ENCODE peak calls at places on chromosomes 4 and X, in six cellular contexts. One of them, this sample, is unnamed.

GRCh38 chrX:115333446-115333845 is 43.9 kb downstream of the LUZP4 start:
- DNase-seq in mesenchymal stem cell: peak; percentile 65
- DNase-seq in mesendoderm: no peak
- DNase-seq in trophoblast cell: no peak
- DNase-seq in H1: no peak
- DNase-seq in IMR-90: peak; percentile 7
- DNase-seq in this sample: no peak

GRCh38 chrX:103453655-103454054 is 65.6 kb downstream of the RAB40A start:
- DNase-seq in trophoblast cell: peak; percentile 27
- DNase-seq in mesenchymal stem cell: peak; percentile 93
- DNase-seq in IMR-90: peak; percentile 97
- DNase-seq in mesendoderm: no peak
- DNase-seq in H1: no peak
- DNase-seq in this sample: no peak

GRCh38 chrX:33065415-33065814 is 145.9 kb downstream of the DMD start:
- DNase-seq in mesendoderm: no peak
- DNase-seq in H1: no peak
- DNase-seq in IMR-90: no peak
- DNase-seq in mesenchymal stem cell: no peak
- DNase-seq in trophoblast cell: no peak
- DNase-seq in this sample: no peak

GRCh38 chr4:81457345-81457744 is 14.4 kb downstream of the RASGEF1B start:
- DNase-seq in IMR-90: no peak
- DNase-seq in mesenchymal stem cell: no peak
- DNase-seq in trophoblast cell: peak; percentile 60
- DNase-seq in H1: no peak
- DNase-seq in mesendoderm: no peak
- DNase-seq in this sample: no peak

GRCh38 chr4:188821500-188821899 is 682.3 kb downstream of the TRIML1 start:
- DNase-seq in H1: no peak
- DNase-seq in trophoblast cell: no peak
- DNase-seq in IMR-90: no peak
- DNase-seq in mesendoderm: peak; percentile 3
- DNase-seq in mesenchymal stem cell: no peak
- DNase-seq in this sample: no peak

GRCh38 chr4:183399166-183399565 is 45.3 kb upstream of the CDKN2AIP start:
- DNase-seq in trophoblast cell: no peak
- DNase-seq in mesenchymal stem cell: no peak
- DNase-seq in mesendoderm: no peak
- DNase-seq in H1: no peak
- DNase-seq in IMR-90: no peak
- DNase-seq in this sample: no peak

GRCh38 chr4:26992657-26993361 is 132.2 kb downstream of the STIM2 start:
- DNase-seq in trophoblast cell: peak; percentile 7
- DNase-seq in mesenchymal stem cell: no peak
- DNase-seq in mesendoderm: no peak
- DNase-seq in H1: no peak
- DNase-seq in IMR-90: peak; percentile 89
- DNase-seq in this sample: no peak

GRCh38 chr4:86496094-86497060 is 97.7 kb upstream of the PTPN13 start:
- DNase-seq in trophoblast cell: peak; percentile 73
- DNase-seq in IMR-90: peak; percentile 57
- DNase-seq in mesendoderm: peak; percentile 41
- DNase-seq in mesenchymal stem cell: peak; percentile 51
- DNase-seq in H1: no peak
- DNase-seq in this sample: no peak

GRCh38 chrX:39475372-39475771 is 622.4 kb downstream of the BCOR start:
- DNase-seq in mesendoderm: peak; percentile 76
- DNase-seq in H1: no peak
- DNase-seq in mesenchymal stem cell: no peak
- DNase-seq in IMR-90: no peak
- DNase-seq in trophoblast cell: no peak
- DNase-seq in this sample: no peak

GRCh38 chr4:53886090-53886489 is 178.3 kb downstream of the CHIC2 start:
- DNase-seq in IMR-90: no peak
- DNase-seq in trophoblast cell: no peak
- DNase-seq in H1: no peak
- DNase-seq in mesendoderm: no peak
- DNase-seq in mesenchymal stem cell: no peak
- DNase-seq in this sample: no peak

GRCh38 chr4:87108142-87108546 is 112.3 kb downstream of the KLHL8 start:
- DNase-seq in H1: no peak
- DNase-seq in mesendoderm: peak; percentile 76
- DNase-seq in trophoblast cell: peak; percentile 63
- DNase-seq in mesenchymal stem cell: peak; percentile 92
- DNase-seq in IMR-90: peak; percentile 85
- DNase-seq in this sample: no peak

GRCh38 chrX:144946696-144947095 is 300.6 kb upstream of the SPANXN1 start:
- DNase-seq in trophoblast cell: no peak
- DNase-seq in H1: no peak
- DNase-seq in mesendoderm: no peak
- DNase-seq in IMR-90: no peak
- DNase-seq in mesenchymal stem cell: no peak
- DNase-seq in this sample: no peak

GRCh38 chr4:99507762-99508161 is 3.1 kb upstream of the C4orf17 start:
- DNase-seq in mesendoderm: peak; percentile 51
- DNase-seq in IMR-90: no peak
- DNase-seq in trophoblast cell: no peak
- DNase-seq in H1: no peak
- DNase-seq in mesenchymal stem cell: no peak
- DNase-seq in this sample: no peak

GRCh38 chrX:42776195-42776594 is 1.8 kb downstream of the PPP1R2C start:
- DNase-seq in mesenchymal stem cell: no peak
- DNase-seq in IMR-90: no peak
- DNase-seq in H1: no peak
- DNase-seq in mesendoderm: peak; percentile 11
- DNase-seq in trophoblast cell: no peak
- DNase-seq in this sample: no peak

GRCh38 chr4:123298798-123299197 is 97.8 kb upstream of the SPRY1 start:
- DNase-seq in trophoblast cell: no peak
- DNase-seq in H1: no peak
- DNase-seq in mesenchymal stem cell: no peak
- DNase-seq in mesendoderm: no peak
- DNase-seq in IMR-90: no peak
- DNase-seq in this sample: no peak

GRCh38 chr4:123299212-123299651 is 97.4 kb upstream of the SPRY1 start:
- DNase-seq in IMR-90: peak; percentile 84
- DNase-seq in mesenchymal stem cell: peak; percentile 66
- DNase-seq in trophoblast cell: peak; percentile 76
- DNase-seq in H1: no peak
- DNase-seq in mesendoderm: no peak
- DNase-seq in this sample: no peak

GRCh38 chr4:123300222-123300621 is 96.4 kb upstream of the SPRY1 start:
- DNase-seq in H1: no peak
- DNase-seq in IMR-90: no peak
- DNase-seq in mesenchymal stem cell: no peak
- DNase-seq in mesendoderm: no peak
- DNase-seq in trophoblast cell: no peak
- DNase-seq in this sample: no peak

GRCh38 chr4:123300625-123301024 is 96.0 kb upstream of the SPRY1 start:
- DNase-seq in IMR-90: no peak
- DNase-seq in mesenchymal stem cell: no peak
- DNase-seq in H1: no peak
- DNase-seq in mesendoderm: no peak
- DNase-seq in trophoblast cell: no peak
- DNase-seq in this sample: no peak

DNA sequence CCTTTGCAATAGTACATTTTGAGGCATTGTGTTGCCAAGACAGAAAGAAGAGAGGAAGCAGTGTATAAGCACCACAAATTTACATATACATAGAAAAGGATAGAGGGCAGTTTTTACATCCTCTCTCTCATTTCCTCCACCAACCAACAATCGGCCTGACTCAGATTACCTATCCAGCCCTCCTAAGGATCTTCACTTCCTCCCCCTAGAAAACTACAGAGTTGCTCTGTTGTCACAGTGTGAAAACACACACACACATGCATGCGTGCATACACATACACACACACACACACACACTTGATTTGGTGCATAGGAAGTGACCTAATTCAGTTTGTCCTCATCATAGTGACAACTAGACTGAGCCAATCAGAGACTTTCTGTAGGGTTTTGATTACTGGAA is 98.8 kb upstream of the SPRY1 start:
- DNase-seq in mesendoderm: no peak
- DNase-seq in mesenchymal stem cell: no peak
- DNase-seq in trophoblast cell: no peak
- DNase-seq in IMR-90: no peak
- DNase-seq in H1: no peak
- DNase-seq in this sample: no peak
- H3K18ac ChIP-seq in mesendoderm: no peak overlapping the region
- H3K18ac ChIP-seq in mesenchymal stem cell: no peak overlapping the region
- H3K18ac ChIP-seq in trophoblast cell: no peak overlapping the region
- H3K18ac ChIP-seq in IMR-90: no peak overlapping the region
- H3K18ac ChIP-seq in H1: no peak overlapping the region
- H3K18ac ChIP-seq in this sample: no peak overlapping the region

GRCh38 chr4:122205687-122206086 is 53.6 kb downstream of the BLTP1 start:
- DNase-seq in trophoblast cell: peak; percentile 7
- DNase-seq in mesendoderm: no peak
- DNase-seq in H1: no peak
- DNase-seq in mesenchymal stem cell: no peak
- DNase-seq in IMR-90: no peak
- DNase-seq in this sample: no peak
- H3K36me3 ChIP-seq in trophoblast cell: peaks cover 5% of the 10 kb centered on the region
- H3K36me3 ChIP-seq in mesendoderm: no peaks in the 10 kb centered on the region
- H3K36me3 ChIP-seq in H1: peaks cover 5% of the 10 kb centered on the region
- H3K36me3 ChIP-seq in mesenchymal stem cell: peaks cover 73% of the 10 kb centered on the region
- H3K36me3 ChIP-seq in IMR-90: peaks cover 6% of the 10 kb centered on the region
- H3K36me3 ChIP-seq in this sample: peaks cover 68% of the 10 kb centered on the region

GRCh38 chrX:2451456-2452316 is 49.1 kb downstream of the DHRSX start:
- DNase-seq in IMR-90: peak; percentile 62
- DNase-seq in H1: no peak
- DNase-seq in mesendoderm: peak; percentile 92
- DNase-seq in mesenchymal stem cell: peak; percentile 20
- DNase-seq in trophoblast cell: peak; percentile 91
- DNase-seq in this sample: no peak
- H4K8ac ChIP-seq in IMR-90: no peak overlapping the region
- H4K8ac ChIP-seq in H1: peak overlapping the region; percentile 58
- H4K8ac ChIP-seq in mesendoderm: no peak overlapping the region
- H4K8ac ChIP-seq in mesenchymal stem cell: no peak overlapping the region
- H4K8ac ChIP-seq in trophoblast cell: no peak overlapping the region
- H4K8ac ChIP-seq in this sample: no peak overlapping the region

GRCh38 chr4:242121-242848 is 63.0 kb downstream of the ZNF732 start:
- DNase-seq in mesenchymal stem cell: peak; percentile 14
- DNase-seq in H1: peak; percentile 58
- DNase-seq in IMR-90: peak; percentile 13
- DNase-seq in mesendoderm: peak; percentile 91
- DNase-seq in trophoblast cell: peak; percentile 88
- DNase-seq in this sample: no peak
- H3K18ac ChIP-seq in mesenchymal stem cell: no peak overlapping the region
- H3K18ac ChIP-seq in H1: no peak overlapping the region
- H3K18ac ChIP-seq in IMR-90: no peak overlapping the region
- H3K18ac ChIP-seq in mesendoderm: no peak overlapping the region
- H3K18ac ChIP-seq in trophoblast cell: no peak overlapping the region
- H3K18ac ChIP-seq in this sample: no peak overlapping the region

GRCh38 chr4:39305902-39306677 is 60.1 kb downstream of the RFC1 start:
- DNase-seq in IMR-90: no peak
- DNase-seq in trophoblast cell: no peak
- DNase-seq in mesenchymal stem cell: no peak
- DNase-seq in mesendoderm: no peak
- DNase-seq in H1: no peak
- DNase-seq in this sample: no peak
- H3K36me3 ChIP-seq in IMR-90: peaks cover 22% of the 10 kb centered on the region
- H3K36me3 ChIP-seq in trophoblast cell: peaks cover 27% of the 10 kb centered on the region
- H3K36me3 ChIP-seq in mesenchymal stem cell: peaks cover 74% of the 10 kb centered on the region
- H3K36me3 ChIP-seq in mesendoderm: peaks cover 6% of the 10 kb centered on the region
- H3K36me3 ChIP-seq in H1: peaks cover 61% of the 10 kb centered on the region
- H3K36me3 ChIP-seq in this sample: peaks cover 95% of the 10 kb centered on the region

GRCh38 chrX:105822138-105823091 is at the start of gene NRK:
- DNase-seq in IMR-90: no peak
- DNase-seq in H1: no peak
- DNase-seq in mesendoderm: peak; percentile 35
- DNase-seq in mesenchymal stem cell: peak; percentile 56
- DNase-seq in trophoblast cell: peak; percentile 26
- DNase-seq in this sample: no peak
- H4K8ac ChIP-seq in IMR-90: no peak within 1 kb of the TSS
- H4K8ac ChIP-seq in H1: peak within 1 kb of the TSS; percentile 5
- H4K8ac ChIP-seq in mesendoderm: no peak within 1 kb of the TSS
- H4K8ac ChIP-seq in mesenchymal stem cell: peak within 1 kb of the TSS; percentile 72
- H4K8ac ChIP-seq in trophoblast cell: peak within 1 kb of the TSS; percentile 78
- H4K8ac ChIP-seq in this sample: no peak within 1 kb of the TSS

DNA sequence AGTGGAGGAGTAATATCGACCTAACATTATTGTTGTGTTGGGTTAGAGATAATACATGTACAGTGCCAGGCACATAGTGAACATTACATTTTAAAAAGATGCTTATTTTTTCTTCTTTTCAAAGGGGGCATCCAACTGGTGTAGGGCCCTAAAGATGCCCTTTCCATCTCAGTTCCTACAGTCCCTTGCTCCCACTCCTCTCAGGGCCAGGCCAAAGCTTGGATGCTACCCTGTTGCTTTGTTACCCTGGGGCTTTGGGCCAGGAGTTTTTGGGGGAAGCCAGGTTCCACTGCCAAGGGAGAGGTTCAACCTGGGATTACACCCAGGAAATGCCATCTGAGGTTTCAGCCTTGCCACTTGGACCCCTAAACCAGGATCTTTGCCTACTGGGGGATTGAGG is 918 bp downstream of the IGSF1 start:
- DNase-seq in IMR-90: no peak
- DNase-seq in trophoblast cell: no peak
- DNase-seq in mesendoderm: no peak
- DNase-seq in mesenchymal stem cell: no peak
- DNase-seq in H1: no peak
- DNase-seq in this sample: no peak
- H3K18ac ChIP-seq in IMR-90: no peak overlapping the region
- H3K18ac ChIP-seq in trophoblast cell: no peak overlapping the region
- H3K18ac ChIP-seq in mesendoderm: no peak overlapping the region
- H3K18ac ChIP-seq in mesenchymal stem cell: no peak overlapping the region
- H3K18ac ChIP-seq in H1: no peak overlapping the region
- H3K18ac ChIP-seq in this sample: no peak overlapping the region

This sample was measured in neuronal stem cell.